ENCODE peak calls at places on chromosomes 12 and 14, in four cellular contexts. R is endodermal cell, H is A673, C is PC-3. I is an unnamed sample. For H3K27me3 and H3K4me1, the result is how much of the 10 kb centered on the place peaks cover.

GRCh38 chr12:103441437-103442186 is 54.2 kb downstream of the C12orf42 start:
- DNase-seq in C (no peak), H (no peak), R (no peak), I (no peak)

GRCh38 chr14:92573761-92574498 is 60.3 kb downstream of the RIN3 start:
- DNase-seq in R (no peak), H (no peak), C (no peak), I (no peak)

GRCh38 chr12:44184499-44185206 is 348.8 kb downstream of the TMEM117 start:
- DNase-seq in H (no peak), R (no peak), C (no peak), I (no peak)

GRCh38 chr14:59698793-59699192 is 122.2 kb upstream of the CCDC175 start:
- DNase-seq in R (no peak), C (peak), H (peak), I (peak)

GRCh38 chr12:10557329-10557728 is 51.6 kb downstream of the EIF2S3B start:
- DNase-seq in H (no peak), C (no peak), R (peak), I (no peak)

GRCh38 chr14:77579760-77580159 is 36.7 kb downstream of the SPTLC2 start:
- DNase-seq in C (no peak), H (no peak), R (no peak), I (peak)

GRCh38 chr12:85260904-85261303 is 19.1 kb upstream of the ALX1 start:
- DNase-seq in C (peak), H (no peak), R (no peak), I (no peak)

GRCh38 chr14:104820669-104821228 is 19.8 kb downstream of the ZBTB42 start:
- DNase-seq in R (peak), H (peak), C (no peak), I (peak)

GRCh38 chr12:63802012-63802608 is 22.4 kb downstream of the RXYLT1 start:
- DNase-seq in H (peak), C (peak), R (no peak), I (peak)

GRCh38 chr14:85421166-85421877 is 108.6 kb upstream of the FLRT2 start:
- DNase-seq in H (no peak), C (peak), R (no peak), I (peak)

GRCh38 chr14:54844479-54844878 is 58.1 kb downstream of the GCH1 start:
- DNase-seq in C (no peak), H (no peak), R (no peak), I (no peak)

GRCh38 chr12:50390284-50390683 is 6.1 kb downstream of the FAM186A start:
- DNase-seq in H (no peak), R (no peak), C (peak), I (peak)

GRCh38 chr12:132498931-132499330 is 9.0 kb downstream of the FBRSL1 start:
- DNase-seq in H (no peak), C (no peak), R (no peak), I (no peak)

GRCh38 chr12:13941258-13942249 is 39.8 kb downstream of the GRIN2B start:
- DNase-seq in H (peak), C (peak), R (peak), I (peak)

GRCh38 chr14:102335163-102335562 is 15.6 kb downstream of the ZNF839 start:
- DNase-seq in H (no peak), C (no peak), R (no peak), I (no peak)

GRCh38 chr14:85416771-85417170 is 113.2 kb upstream of the FLRT2 start:
- DNase-seq in H (peak), R (no peak), C (peak), I (peak)

GRCh38 chr14:67270933-67271332 is 29.7 kb downstream of the PALS1 start:
- DNase-seq in C (no peak), H (no peak), R (no peak), I (no peak)

GRCh38 chr14:105087308-105087962 is 22.2 kb upstream of the GPR132 start:
- DNase-seq in C (peak), H (peak), R (peak), I (peak)

GRCh38 chr12:67645571-67645970 is 3.0 kb upstream of the DYRK2 start:
- DNase-seq in R (no peak), H (no peak), C (no peak), I (peak)

GRCh38 chr12:93819048-93819491 is 141.9 kb downstream of the CRADD start:
- DNase-seq in R (no peak), H (no peak), C (no peak), I (peak)

GRCh38 chr14:61319706-61320105 is 1.7 kb upstream of the PRKCH start:
- DNase-seq in R (no peak), C (no peak), H (no peak), I (no peak)

DNA sequence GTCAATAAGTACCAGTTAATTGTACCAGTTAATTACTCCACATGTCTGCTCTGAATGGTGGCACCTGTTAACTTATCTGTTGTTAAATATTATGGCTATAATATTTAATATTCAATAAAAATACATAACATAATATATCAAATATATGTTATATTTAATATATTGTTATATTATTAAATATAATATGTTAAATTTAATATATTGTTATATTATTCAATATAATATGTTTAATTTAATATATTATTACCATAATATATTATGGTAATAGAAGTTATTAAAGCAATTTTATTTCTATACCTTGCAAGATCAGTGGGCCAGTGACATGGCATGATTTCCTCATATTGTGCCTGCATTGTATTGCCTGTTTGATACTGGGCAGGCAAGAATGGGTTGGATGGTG is 98.4 kb downstream of the TBC1D30 start:
- DNase-seq in R (no peak), H (no peak), C (no peak), I (no peak)
- H3K27me3 ChIP-seq in R (under half), H (under half), C (under half), I (under half)

GRCh38 chr12:3099146-3099545 is 22.0 kb downstream of the TSPAN9 start:
- DNase-seq in C (no peak), R (no peak), H (no peak), I (no peak)

GRCh38 chr12:3098436-3098835 is 21.3 kb downstream of the TSPAN9 start:
- DNase-seq in H (no peak), C (no peak), R (no peak), I (no peak)

GRCh38 chr12:3103806-3104205 is 26.6 kb downstream of the TSPAN9 start:
- DNase-seq in R (no peak), C (no peak), H (no peak), I (no peak)

GRCh38 chr12:3102721-3103410 is 25.7 kb downstream of the TSPAN9 start:
- DNase-seq in C (no peak), R (no peak), H (no peak), I (no peak)

GRCh38 chr12:3101309-3102022 is 24.3 kb downstream of the TSPAN9 start:
- DNase-seq in R (no peak), C (peak), H (no peak), I (no peak)
- H3K4me1 ChIP-seq in R (under half), C (under half), H (under half), I (under half)

GRCh38 chr14:94227029-94227428 is 52.9 kb downstream of the PPP4R4 start:
- DNase-seq in C (no peak), H (peak), R (no peak), I (peak)

GRCh38 chr14:94225460-94225989 is 51.4 kb downstream of the PPP4R4 start:
- DNase-seq in R (no peak), C (no peak), H (no peak), I (no peak)
- TF ChIP-seq CTCF in R (no peak), C (no peak), H (no peak), I (no peak)

DNA sequence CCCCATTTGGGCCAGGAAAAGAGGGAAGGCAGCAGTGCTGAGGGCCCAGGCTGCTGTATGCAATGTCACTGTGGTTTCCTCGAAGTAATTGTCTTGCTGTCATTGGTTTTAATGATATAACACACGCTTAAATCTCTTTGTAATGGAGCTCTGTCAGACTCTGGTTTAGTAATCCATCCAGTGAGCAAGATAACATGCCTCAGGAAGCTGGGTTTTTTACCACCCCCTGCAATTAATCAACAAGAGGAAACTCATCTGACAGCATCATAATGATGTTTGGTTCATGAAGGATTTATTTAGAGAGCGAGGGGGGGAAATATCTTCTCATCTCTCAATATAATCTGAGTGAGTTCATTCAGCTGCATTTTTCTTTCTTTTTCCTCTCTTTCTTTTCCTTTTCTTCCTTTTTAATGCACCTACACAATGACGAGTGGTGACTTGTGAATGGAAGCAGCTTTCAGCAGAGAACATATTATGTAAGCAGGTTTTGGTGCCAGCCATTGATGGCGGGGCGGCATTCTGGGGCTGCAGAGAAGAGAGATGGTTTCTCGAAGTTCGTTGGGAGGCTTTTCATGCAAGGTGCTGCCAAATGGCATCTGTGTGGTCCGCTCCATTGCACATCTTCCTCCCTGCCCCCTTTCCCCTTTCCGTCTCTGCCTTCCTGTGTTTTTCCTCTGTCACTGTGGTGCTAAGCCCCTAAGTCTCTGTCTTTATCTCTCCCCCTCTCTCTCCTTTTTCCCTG is 6.6 kb downstream of the RPH3A start:
- DNase-seq in C (no peak), R (no peak), H (peak), I (no peak)
- H3K27me3 ChIP-seq in C (half or more), R (half or more), H (under half), I (under half)

GRCh38 chr12:79435742-79436141 is 255.0 kb downstream of the PAWR start:
- DNase-seq in H (no peak), R (no peak), C (no peak), I (no peak)
- H3K4me1 ChIP-seq in H (under half), R (under half), C (under half), I (under half)

DNA sequence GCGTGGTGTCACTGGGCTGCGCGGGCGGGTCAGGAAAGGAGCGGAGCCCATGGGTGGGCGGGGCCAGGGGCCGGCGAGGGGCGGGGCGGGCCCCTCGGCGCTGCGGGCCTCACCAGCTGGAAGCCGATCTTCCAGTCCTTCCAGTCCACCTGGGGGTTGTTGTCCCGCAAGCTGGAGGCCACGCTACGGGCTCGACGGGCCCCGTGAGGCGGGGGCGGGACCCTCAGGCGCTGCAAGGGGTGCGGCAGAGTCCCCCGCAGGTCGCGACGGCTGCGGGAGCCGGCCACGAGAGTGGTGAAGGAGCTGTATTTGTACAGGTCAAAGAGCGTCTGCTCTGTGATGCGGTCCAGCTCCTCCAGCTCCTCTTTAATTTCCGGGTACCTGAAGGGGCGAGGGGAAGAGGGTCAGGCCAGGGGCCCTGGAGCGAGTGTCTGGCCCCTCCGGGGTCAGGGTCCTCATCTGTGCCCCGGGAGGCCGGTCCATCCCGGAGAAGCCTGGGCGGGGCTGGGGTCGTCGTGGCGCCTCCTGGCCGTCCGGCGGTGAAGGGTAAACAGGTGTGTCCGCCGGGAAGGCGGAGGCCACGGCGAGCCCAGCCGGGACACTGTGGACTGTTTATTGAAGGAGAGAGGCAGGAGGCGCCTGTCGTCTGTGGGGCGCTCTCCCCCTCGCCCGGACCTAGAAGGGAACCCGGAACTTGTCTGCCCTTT is 11.9 kb downstream of the SCNN1A start:
- DNase-seq in C (peak), H (peak), R (peak), I (peak)
- TF ChIP-seq CTCF in C (peak), H (no peak), R (peak), I (no peak)

GRCh38 chr12:169528-170360 is 44.2 kb downstream of the SLC6A12 start:
- DNase-seq in C (no peak), R (no peak), H (no peak), I (no peak)
- H3K27me3 ChIP-seq in C (under half), R (under half), H (under half), I (under half)

DNA sequence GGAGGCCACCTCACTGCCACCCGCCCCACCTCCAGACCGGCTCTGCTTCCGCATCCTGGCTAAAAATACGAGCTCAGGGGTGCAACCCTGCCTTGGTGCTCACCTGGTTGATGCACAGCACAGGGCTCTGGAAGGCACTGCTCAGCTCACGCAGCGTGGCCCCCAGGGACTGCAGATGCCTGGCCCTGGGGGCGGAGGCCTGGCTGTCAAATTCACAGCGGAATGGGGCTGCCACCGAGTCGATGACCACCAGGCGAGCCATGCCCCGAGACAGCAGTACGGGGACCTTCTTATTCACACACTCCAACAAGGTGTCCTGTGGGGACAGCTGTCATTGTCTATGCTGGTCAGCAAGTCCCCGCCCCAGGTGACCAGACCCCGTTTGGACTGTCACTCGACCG is 16.0 kb downstream of the XRCC3 start:
- DNase-seq in C (no peak), R (no peak), H (no peak), I (no peak)
- H3K4me1 ChIP-seq in C (under half), R (under half), H (under half), I (under half)

DNA sequence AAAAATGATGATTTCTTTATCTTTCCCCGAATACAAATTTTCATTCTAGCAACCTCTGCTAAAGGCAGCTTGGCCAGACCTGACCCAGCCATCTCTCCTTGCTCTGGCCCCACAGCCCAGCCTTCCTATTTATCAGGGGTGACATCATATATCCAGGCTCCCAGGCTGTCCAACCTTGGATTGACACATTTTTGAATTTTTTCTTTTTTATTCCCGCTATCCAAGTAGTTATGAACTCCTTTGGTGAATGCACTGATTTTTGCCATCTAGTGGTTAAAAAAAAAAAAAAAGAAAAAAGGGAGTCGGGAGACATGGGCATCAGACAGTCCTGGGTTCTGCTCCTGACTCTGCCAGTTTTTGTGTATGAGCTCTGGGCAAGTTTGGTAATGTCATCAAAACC is 120.5 kb downstream of the PTPN11 start:
- DNase-seq in R (no peak), C (peak), H (peak), I (no peak)
- TF ChIP-seq CTCF in R (peak), C (peak), H (peak), I (no peak)